ENCODE peak calls at places on chromosomes 4 and X, in six cellular contexts. Z is K562; E is cardiac muscle cell; C is tibial nerve; J is AG09309; M is CD8-positive, alpha-beta memory T cell. S is an unnamed sample.
A peak's percentile ranks its signal among the peaks of the same experiment; 100 is the strongest.

GRCh38 chrX:10157032-10157341 is 212 bp downstream of the CLCN4 start:
- DNase-seq in C (no peak), E (no peak), Z (no peak), M (no peak), J (no peak), S (no peak)

GRCh38 chrX:38973327-38973726 is 172.1 kb downstream of the MID1IP1 start:
- DNase-seq in Z (no peak), J (no peak), M (no peak), E (peak; percentile 64), C (no peak), S (no peak)

GRCh38 chrX:15956684-15957083 is 102.1 kb upstream of the AP1S2 start:
- DNase-seq in Z (no peak), M (no peak), E (no peak), J (peak; percentile 2), C (no peak), S (no peak)

GRCh38 chr4:3074846-3075651 is 568 bp downstream of the HTT start:
- DNase-seq in C (no peak), M (peak; percentile 42), Z (peak; percentile 70), J (no peak), E (peak; percentile 58), S (no peak)

GRCh38 chr4:37885496-37885895 is 5.4 kb upstream of the TBC1D1 start:
- DNase-seq in M (no peak), J (no peak), Z (no peak), C (no peak), E (peak; percentile 78), S (no peak)

GRCh38 chr4:56958111-56958517 is 19.3 kb downstream of the NOA1 start:
- DNase-seq in C (peak; percentile 83), M (no peak), Z (no peak), J (peak; percentile 94), E (peak; percentile 99), S (no peak)

GRCh38 chrX:87299563-87300160 is 217.9 kb upstream of the KLHL4 start:
- DNase-seq in J (peak; percentile 1), C (no peak), M (no peak), E (peak; percentile 27), Z (peak; percentile 7), S (peak; percentile 14)

GRCh38 chr4:168831585-168831918 is 178.5 kb downstream of the CBR4 start:
- DNase-seq in E (no peak), J (no peak), Z (no peak), C (no peak), M (no peak), S (no peak)

GRCh38 chr4:140943486-140943885 is 187.3 kb upstream of the TBC1D9 start:
- DNase-seq in E (peak; percentile 59), Z (no peak), M (no peak), C (no peak), J (no peak), S (no peak)

GRCh38 chrX:11756354-11757318 is 1.4 kb upstream of the MSL3 start:
- DNase-seq in M (no peak), J (no peak), C (no peak), Z (no peak), E (no peak), S (no peak)

GRCh38 chr4:168598191-168598590 is 101.3 kb downstream of the PALLD start:
- DNase-seq in Z (no peak), C (no peak), E (peak; percentile 65), J (peak; percentile 62), M (no peak), S (no peak)

GRCh38 chr4:2249526-2249991 is 7.6 kb upstream of the HAUS3 start:
- DNase-seq in Z (no peak), M (no peak), C (no peak), J (no peak), E (no peak), S (no peak)

GRCh38 chr4:98260047-98260578 is 1.1 kb upstream of the RAP1GDS1 start:
- DNase-seq in Z (no peak), M (no peak), C (no peak), E (no peak), J (no peak), S (no peak)

GRCh38 chr4:76883147-76883546 is 14.8 kb downstream of the SOWAHB start:
- DNase-seq in J (no peak), E (peak; percentile 62), M (no peak), C (no peak), Z (no peak), S (no peak)

GRCh38 chrX:70039758-70040157 is 10.0 kb downstream of the AWAT2 start:
- DNase-seq in Z (no peak), M (no peak), C (no peak), J (no peak), E (no peak), S (no peak)

GRCh38 chrX:53166103-53166502 is 58.9 kb downstream of the KDM5C start:
- DNase-seq in M (no peak), Z (no peak), E (no peak), J (no peak), C (no peak), S (no peak)

GRCh38 chr4:4866124-4866832 is 6.8 kb downstream of the MSX1 start:
- DNase-seq in C (no peak), M (no peak), E (peak; percentile 35), J (no peak), Z (no peak), S (no peak)
- H3K4me3 ChIP-seq in C (peak overlapping the region; percentile 2), M (no peak overlapping the region), E (peak overlapping the region; percentile 30), J (peak overlapping the region; percentile 39), Z (no peak overlapping the region), S (no peak overlapping the region)

DNA sequence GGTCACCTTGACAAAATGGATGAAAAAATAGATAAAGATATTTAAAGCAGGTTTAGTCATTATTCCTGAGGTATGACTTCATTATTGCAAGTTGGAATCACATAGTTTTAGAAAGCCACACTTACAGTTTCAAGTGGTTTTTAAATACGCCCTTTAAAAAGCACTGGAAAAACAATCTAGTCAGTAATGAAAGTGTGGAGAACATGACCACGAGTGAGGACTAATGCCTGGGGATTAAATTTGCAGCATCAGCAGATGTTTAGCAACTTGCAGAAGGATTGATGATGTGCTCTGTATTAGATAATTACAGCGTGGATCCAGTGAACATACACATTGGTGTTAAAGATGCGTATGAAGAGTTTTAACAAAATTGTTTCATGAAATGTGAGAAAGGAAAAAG is 5.9 kb downstream of the SPARCL1 start:
- DNase-seq in J (no peak), C (no peak), Z (no peak), E (no peak), M (no peak), S (no peak)
- H3K4me3 ChIP-seq in J (no peak overlapping the region), C (no peak overlapping the region), Z (no peak overlapping the region), E (no peak overlapping the region), M (no peak overlapping the region), S (no peak overlapping the region)

GRCh38 chr4:88698539-88698938 is 910 bp upstream of the NAP1L5 start:
- DNase-seq in E (no peak), C (no peak), J (no peak), Z (peak; percentile 52), M (no peak), S (no peak)

GRCh38 chr4:88693792-88694191 is 3.8 kb downstream of the NAP1L5 start:
- DNase-seq in M (no peak), E (peak; percentile 38), J (no peak), Z (no peak), C (no peak), S (no peak)

GRCh38 chr4:88697113-88697512 is 516 bp downstream of the NAP1L5 start:
- DNase-seq in C (no peak), M (no peak), Z (no peak), E (peak; percentile 49), J (no peak), S (no peak)

GRCh38 chr4:88697588-88698329 is at the start of gene NAP1L5:
- DNase-seq in M (peak; percentile 70), Z (peak; percentile 34), J (no peak), E (peak; percentile 85), C (peak; percentile 53), S (peak; percentile 52)

DNA sequence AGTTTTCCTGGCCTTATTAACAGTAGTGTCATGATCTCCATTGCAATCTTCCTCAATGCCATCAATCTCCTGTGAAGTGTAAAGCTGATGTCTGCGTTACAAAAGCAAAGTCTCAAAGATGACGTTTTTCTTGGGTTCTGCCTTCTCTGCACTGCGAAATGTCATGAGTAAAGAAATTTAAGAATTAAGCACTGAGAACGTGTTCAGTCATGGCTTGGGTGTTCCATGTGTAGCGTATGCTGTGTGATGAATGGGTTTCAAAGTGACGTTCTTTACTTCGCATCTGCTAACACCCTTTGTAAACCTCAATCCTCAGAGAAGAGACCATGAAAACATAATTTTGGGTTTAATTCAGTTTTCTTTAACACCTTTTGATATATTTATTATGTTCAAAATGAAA is 1.0 kb downstream of the NAP1L5 start:
- DNase-seq in J (no peak), Z (no peak), M (no peak), E (no peak), C (no peak), S (no peak)
- H3K4me3 ChIP-seq in J (peak overlapping the region; percentile 72), Z (peak overlapping the region; percentile 50), M (peak overlapping the region; percentile 80), E (no peak overlapping the region), C (peak overlapping the region; percentile 58), S (peak overlapping the region; percentile 67)

GRCh38 chr4:183905081-183905592 is at the start of gene STOX2:
- DNase-seq in Z (no peak), J (no peak), C (peak; percentile 31), M (no peak), E (peak; percentile 64), S (peak; percentile 18)

GRCh38 chr4:183906736-183907651 is 1.9 kb downstream of the STOX2 start:
- DNase-seq in J (no peak), C (no peak), M (no peak), Z (no peak), E (peak; percentile 6), S (no peak)

GRCh38 chr4:183905593-183906485 is 732 bp downstream of the STOX2 start:
- DNase-seq in J (no peak), C (no peak), E (peak; percentile 46), M (no peak), Z (no peak), S (no peak)

GRCh38 chr4:183908284-183908683 is 3.2 kb downstream of the STOX2 start:
- DNase-seq in C (no peak), J (no peak), Z (no peak), M (no peak), E (no peak), S (no peak)

DNA sequence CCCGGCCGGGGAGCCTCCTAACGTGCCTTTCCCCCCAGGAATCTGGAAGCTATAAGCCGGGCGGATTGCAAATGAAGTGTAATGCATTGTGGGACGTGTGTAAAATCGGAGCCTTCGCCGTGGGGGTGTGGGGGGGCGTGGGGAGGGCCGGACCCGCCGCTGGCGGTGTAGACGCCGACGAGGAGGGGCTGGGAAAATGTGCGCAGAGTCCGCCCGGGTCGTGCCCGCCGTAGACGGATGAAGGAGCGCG is 1.3 kb downstream of the STOX2 start:
- DNase-seq in E (no peak), M (no peak), Z (no peak), C (no peak), J (no peak), S (no peak)
- H3K4me3 ChIP-seq in E (peak overlapping the region; percentile 64), M (no peak overlapping the region), Z (no peak overlapping the region), C (peak overlapping the region; percentile 56), J (no peak overlapping the region), S (no peak overlapping the region)

GRCh38 chr4:47915378-47915777 is 995 bp upstream of the NFXL1 start:
- DNase-seq in J (no peak), E (no peak), Z (no peak), C (no peak), M (no peak), S (no peak)
- H3K4me3 ChIP-seq in J (no peak overlapping the region), E (no peak overlapping the region), Z (peak overlapping the region; percentile 89), C (no peak overlapping the region), M (no peak overlapping the region), S (no peak overlapping the region)

S was measured in Jurkat, Clone E6-1.